ENCODE peak calls at places on chromosomes 4 and X, in six cellular contexts. K is glutamatergic neuron, G is HT1080, Z is left ventricle myocardium superior, D is hepatocyte, H is lower lobe of right lung. T is an unnamed sample.

GRCh38 chrX:128699716-128700285 is 647.6 kb upstream of the ACTRT1 start:
- DNase-seq in K (no peak), G (no peak), Z (no peak), D (no peak), H (no peak), T (no peak)

GRCh38 chrX:130263016-130263415 is 5.7 kb downstream of the ZNF280C start:
- DNase-seq in K (no peak), G (no peak), Z (no peak), D (no peak), H (no peak), T (no peak)

GRCh38 chr4:144579411-144580020 is 66.4 kb upstream of the HHIP start:
- DNase-seq in K (no peak), G (peak; percentile 88), Z (no peak), D (no peak), H (no peak), T (no peak)

GRCh38 chrX:138711399-138712347 is at the start of gene FGF13:
- DNase-seq in K (peak; percentile 55), G (peak; percentile 48), Z (peak; percentile 28), D (peak; percentile 55), H (peak; percentile 20), T (peak; percentile 83)

GRCh38 chr4:7358100-7358735 is 76.5 kb downstream of the PSAPL1 start:
- DNase-seq in K (no peak), G (peak; percentile 93), Z (peak; percentile 64), D (peak; percentile 42), H (no peak), T (no peak)

GRCh38 chr4:86542319-86543027 is 51.6 kb upstream of the PTPN13 start:
- DNase-seq in K (no peak), G (no peak), Z (no peak), D (no peak), H (no peak), T (no peak)

GRCh38 chr4:99573735-99574368 is 772 bp upstream of the MTTP start:
- DNase-seq in K (no peak), G (no peak), Z (no peak), D (no peak), H (no peak), T (no peak)

GRCh38 chrX:129690435-129690834 is 35.7 kb upstream of the APLN start:
- DNase-seq in K (no peak), G (no peak), Z (peak; percentile 24), D (no peak), H (no peak), T (no peak)

GRCh38 chr4:8199594-8200301 is 658 bp downstream of the SH3TC1 start:
- DNase-seq in K (no peak), G (no peak), Z (peak; percentile 51), D (peak; percentile 50), H (no peak), T (no peak)

GRCh38 chr4:76981649-76982048 is 32.1 kb downstream of the SEPTIN11 start:
- DNase-seq in K (no peak), G (no peak), Z (no peak), D (no peak), H (no peak), T (no peak)

GRCh38 chrX:148380614-148381561 is 119.5 kb upstream of the AFF2 start:
- DNase-seq in K (no peak), G (peak; percentile 13), Z (no peak), D (peak; percentile 19), H (no peak), T (no peak)

GRCh38 chrX:114930227-114930626 is 87.2 kb downstream of the IL13RA2 start:
- DNase-seq in K (no peak), G (peak; percentile 37), Z (no peak), D (no peak), H (no peak), T (no peak)

GRCh38 chrX:99142745-99143144 is 1267.3 kb downstream of the PCDH19 start:
- DNase-seq in K (no peak), G (peak; percentile 0), Z (no peak), D (no peak), H (no peak), T (no peak)

GRCh38 chr4:96776922-96777510 is 937.1 kb downstream of the PDHA2 start:
- DNase-seq in K (no peak), G (no peak), Z (no peak), D (no peak), H (no peak), T (no peak)

GRCh38 chrX:10660171-10660570 is 39.8 kb upstream of the MID1 start:
- DNase-seq in K (no peak), G (no peak), Z (no peak), D (no peak), H (no peak), T (no peak)

GRCh38 chr4:109703664-109704351 is 563 bp upstream of the CASP6 start:
- DNase-seq in K (no peak), G (no peak), Z (no peak), D (peak; percentile 12), H (no peak), T (no peak)

GRCh38 chr4:128951316-128951715 is 141.8 kb downstream of the JADE1 start:
- DNase-seq in K (no peak), G (no peak), Z (no peak), D (no peak), H (no peak), T (no peak)

GRCh38 chr4:2335729-2336101 is 73.8 kb upstream of the MXD4 start:
- DNase-seq in K (no peak), G (no peak), Z (no peak), D (no peak), H (no peak), T (no peak)

GRCh38 chr4:76011700-76012387 is 4.5 kb upstream of the CXCL9 start:
- DNase-seq in K (no peak), G (peak; percentile 48), Z (no peak), D (peak; percentile 49), H (no peak), T (peak; percentile 54)

GRCh38 chr4:126794363-126794762 is 838.4 kb upstream of the INTU start:
- DNase-seq in K (no peak), G (peak; percentile 17), Z (no peak), D (no peak), H (no peak), T (no peak)

GRCh38 chrX:19627533-19627932 is 112.2 kb upstream of the MAP3K15 start:
- DNase-seq in K (no peak), G (peak; percentile 50), Z (no peak), D (no peak), H (no peak), T (no peak)

GRCh38 chrX:9357500-9358139 is 107.2 kb upstream of the TBL1X start:
- DNase-seq in K (no peak), G (no peak), Z (no peak), D (no peak), H (no peak), T (no peak)

GRCh38 chr4:86935499-86935832 is 655 bp downstream of the AFF1 start:
- DNase-seq in K (peak; percentile 33), G (no peak), Z (no peak), D (no peak), H (no peak), T (peak; percentile 89)

GRCh38 chr4:56048621-56049427 is 100.1 kb downstream of the CEP135 start:
- DNase-seq in K (peak; percentile 88), G (peak; percentile 54), Z (peak; percentile 61), D (peak; percentile 91), H (no peak), T (no peak)

GRCh38 chr4:14528921-14529320 is 473.4 kb upstream of the CPEB2 start:
- DNase-seq in K (no peak), G (no peak), Z (no peak), D (no peak), H (no peak), T (no peak)

GRCh38 chr4:175772170-175772685 is 39.8 kb downstream of the GPM6A start:
- DNase-seq in K (no peak), G (no peak), Z (no peak), D (no peak), H (no peak), T (no peak)

GRCh38 chr4:163542275-163542674 is 47.8 kb downstream of the TMA16 start:
- DNase-seq in K (no peak), G (peak; percentile 77), Z (no peak), D (no peak), H (no peak), T (no peak)

GRCh38 chrX:150572206-150572605 is 3.8 kb downstream of the MTM1 start:
- DNase-seq in K (no peak), G (no peak), Z (no peak), D (no peak), H (no peak), T (no peak)